ENCODE peak calls at places on chromosomes 4 and X, in five cellular contexts. One of them, this sample, is unnamed.

GRCh38 chr4:78829296-78829695 is 53.1 kb downstream of the BMP2K start:
- DNase-seq in activated T-helper 1 cell treated with anti-CD3 and anti-CD28 coated beads, Interleukin-2, amount 50 U/mL, for 16 hours: no peak
- DNase-seq in epithelial cell of esophagus: no peak
- DNase-seq in stimulated activated CD4-positive, alpha-beta T cell treated with anti-CD3 and anti-CD28 coated beads, Interleukin-4, amount 100 ng/mL, for 48 hours: no peak
- DNase-seq in activated B cell treated with CpG ODN at 0.5 μM for 24 hours: no peak
- DNase-seq in this sample: no peak

GRCh38 chr4:8859550-8860095 is 12.0 kb downstream of the HMX1 start:
- DNase-seq in epithelial cell of esophagus: no peak
- DNase-seq in activated B cell treated with CpG ODN at 0.5 μM for 24 hours: no peak
- DNase-seq in stimulated activated CD4-positive, alpha-beta T cell treated with anti-CD3 and anti-CD28 coated beads, Interleukin-4, amount 100 ng/mL, for 48 hours: no peak
- DNase-seq in activated T-helper 1 cell treated with anti-CD3 and anti-CD28 coated beads, Interleukin-2, amount 50 U/mL, for 16 hours: no peak
- DNase-seq in this sample: no peak

GRCh38 chr4:181176306-181176705 is 1066.9 kb upstream of the TENM3 start:
- DNase-seq in stimulated activated CD4-positive, alpha-beta T cell treated with anti-CD3 and anti-CD28 coated beads, Interleukin-4, amount 100 ng/mL, for 48 hours: no peak
- DNase-seq in epithelial cell of esophagus: peak
- DNase-seq in activated B cell treated with CpG ODN at 0.5 μM for 24 hours: no peak
- DNase-seq in activated T-helper 1 cell treated with anti-CD3 and anti-CD28 coated beads, Interleukin-2, amount 50 U/mL, for 16 hours: no peak
- DNase-seq in this sample: no peak

GRCh38 chrX:41326431-41326830 is 7.5 kb upstream of the DDX3X start:
- DNase-seq in activated T-helper 1 cell treated with anti-CD3 and anti-CD28 coated beads, Interleukin-2, amount 50 U/mL, for 16 hours: no peak
- DNase-seq in epithelial cell of esophagus: no peak
- DNase-seq in stimulated activated CD4-positive, alpha-beta T cell treated with anti-CD3 and anti-CD28 coated beads, Interleukin-4, amount 100 ng/mL, for 48 hours: no peak
- DNase-seq in activated B cell treated with CpG ODN at 0.5 μM for 24 hours: no peak
- DNase-seq in this sample: no peak

GRCh38 chr4:8325284-8325973 is 55.9 kb downstream of the HTRA3 start:
- DNase-seq in epithelial cell of esophagus: no peak
- DNase-seq in stimulated activated CD4-positive, alpha-beta T cell treated with anti-CD3 and anti-CD28 coated beads, Interleukin-4, amount 100 ng/mL, for 48 hours: no peak
- DNase-seq in activated B cell treated with CpG ODN at 0.5 μM for 24 hours: no peak
- DNase-seq in activated T-helper 1 cell treated with anti-CD3 and anti-CD28 coated beads, Interleukin-2, amount 50 U/mL, for 16 hours: no peak
- DNase-seq in this sample: no peak

GRCh38 chr4:25112349-25113008 is 47.8 kb downstream of the SEPSECS start:
- DNase-seq in epithelial cell of esophagus: no peak
- DNase-seq in activated B cell treated with CpG ODN at 0.5 μM for 24 hours: no peak
- DNase-seq in stimulated activated CD4-positive, alpha-beta T cell treated with anti-CD3 and anti-CD28 coated beads, Interleukin-4, amount 100 ng/mL, for 48 hours: no peak
- DNase-seq in activated T-helper 1 cell treated with anti-CD3 and anti-CD28 coated beads, Interleukin-2, amount 50 U/mL, for 16 hours: no peak
- DNase-seq in this sample: no peak

GRCh38 chr4:101835121-101835904 is 44.8 kb downstream of the BANK1 start:
- DNase-seq in epithelial cell of esophagus: peak
- DNase-seq in stimulated activated CD4-positive, alpha-beta T cell treated with anti-CD3 and anti-CD28 coated beads, Interleukin-4, amount 100 ng/mL, for 48 hours: no peak
- DNase-seq in activated T-helper 1 cell treated with anti-CD3 and anti-CD28 coated beads, Interleukin-2, amount 50 U/mL, for 16 hours: no peak
- DNase-seq in activated B cell treated with CpG ODN at 0.5 μM for 24 hours: no peak
- DNase-seq in this sample: peak

GRCh38 chr4:164239976-164240375 is 514.0 kb upstream of the SMIM31 start:
- DNase-seq in activated T-helper 1 cell treated with anti-CD3 and anti-CD28 coated beads, Interleukin-2, amount 50 U/mL, for 16 hours: no peak
- DNase-seq in stimulated activated CD4-positive, alpha-beta T cell treated with anti-CD3 and anti-CD28 coated beads, Interleukin-4, amount 100 ng/mL, for 48 hours: no peak
- DNase-seq in activated B cell treated with CpG ODN at 0.5 μM for 24 hours: no peak
- DNase-seq in epithelial cell of esophagus: peak
- DNase-seq in this sample: peak

GRCh38 chr4:116632269-116632668 is 453.1 kb downstream of the TRAM1L1 start:
- DNase-seq in stimulated activated CD4-positive, alpha-beta T cell treated with anti-CD3 and anti-CD28 coated beads, Interleukin-4, amount 100 ng/mL, for 48 hours: no peak
- DNase-seq in epithelial cell of esophagus: no peak
- DNase-seq in activated B cell treated with CpG ODN at 0.5 μM for 24 hours: no peak
- DNase-seq in activated T-helper 1 cell treated with anti-CD3 and anti-CD28 coated beads, Interleukin-2, amount 50 U/mL, for 16 hours: no peak
- DNase-seq in this sample: no peak

GRCh38 chr4:109303141-109303499 is 662 bp upstream of the COL25A1 start:
- DNase-seq in epithelial cell of esophagus: peak
- DNase-seq in activated B cell treated with CpG ODN at 0.5 μM for 24 hours: no peak
- DNase-seq in activated T-helper 1 cell treated with anti-CD3 and anti-CD28 coated beads, Interleukin-2, amount 50 U/mL, for 16 hours: no peak
- DNase-seq in stimulated activated CD4-positive, alpha-beta T cell treated with anti-CD3 and anti-CD28 coated beads, Interleukin-4, amount 100 ng/mL, for 48 hours: no peak
- DNase-seq in this sample: peak

GRCh38 chr4:104763554-104764210 is 269.0 kb upstream of the CXXC4 start:
- DNase-seq in activated B cell treated with CpG ODN at 0.5 μM for 24 hours: no peak
- DNase-seq in stimulated activated CD4-positive, alpha-beta T cell treated with anti-CD3 and anti-CD28 coated beads, Interleukin-4, amount 100 ng/mL, for 48 hours: no peak
- DNase-seq in epithelial cell of esophagus: no peak
- DNase-seq in activated T-helper 1 cell treated with anti-CD3 and anti-CD28 coated beads, Interleukin-2, amount 50 U/mL, for 16 hours: no peak
- DNase-seq in this sample: no peak

GRCh38 chr4:128590773-128591172 is 218.7 kb upstream of the JADE1 start:
- DNase-seq in activated T-helper 1 cell treated with anti-CD3 and anti-CD28 coated beads, Interleukin-2, amount 50 U/mL, for 16 hours: no peak
- DNase-seq in stimulated activated CD4-positive, alpha-beta T cell treated with anti-CD3 and anti-CD28 coated beads, Interleukin-4, amount 100 ng/mL, for 48 hours: no peak
- DNase-seq in activated B cell treated with CpG ODN at 0.5 μM for 24 hours: no peak
- DNase-seq in epithelial cell of esophagus: no peak
- DNase-seq in this sample: no peak

GRCh38 chrX:2523911-2524310 is 23.1 kb upstream of the DHRSX start:
- DNase-seq in activated B cell treated with CpG ODN at 0.5 μM for 24 hours: no peak
- DNase-seq in stimulated activated CD4-positive, alpha-beta T cell treated with anti-CD3 and anti-CD28 coated beads, Interleukin-4, amount 100 ng/mL, for 48 hours: no peak
- DNase-seq in activated T-helper 1 cell treated with anti-CD3 and anti-CD28 coated beads, Interleukin-2, amount 50 U/mL, for 16 hours: no peak
- DNase-seq in epithelial cell of esophagus: no peak
- DNase-seq in this sample: no peak

GRCh38 chrX:119503484-119503861 is 35.2 kb downstream of the SLC25A5 start:
- DNase-seq in stimulated activated CD4-positive, alpha-beta T cell treated with anti-CD3 and anti-CD28 coated beads, Interleukin-4, amount 100 ng/mL, for 48 hours: no peak
- DNase-seq in epithelial cell of esophagus: peak
- DNase-seq in activated T-helper 1 cell treated with anti-CD3 and anti-CD28 coated beads, Interleukin-2, amount 50 U/mL, for 16 hours: no peak
- DNase-seq in activated B cell treated with CpG ODN at 0.5 μM for 24 hours: no peak
- DNase-seq in this sample: peak

GRCh38 chr4:118948545-118949144 is 60.0 kb downstream of the SYNPO2 start:
- DNase-seq in stimulated activated CD4-positive, alpha-beta T cell treated with anti-CD3 and anti-CD28 coated beads, Interleukin-4, amount 100 ng/mL, for 48 hours: no peak
- DNase-seq in activated B cell treated with CpG ODN at 0.5 μM for 24 hours: no peak
- DNase-seq in activated T-helper 1 cell treated with anti-CD3 and anti-CD28 coated beads, Interleukin-2, amount 50 U/mL, for 16 hours: no peak
- DNase-seq in epithelial cell of esophagus: peak
- DNase-seq in this sample: peak

GRCh38 chr4:61500883-61501282 is 300.8 kb downstream of the ADGRL3 start:
- DNase-seq in activated T-helper 1 cell treated with anti-CD3 and anti-CD28 coated beads, Interleukin-2, amount 50 U/mL, for 16 hours: no peak
- DNase-seq in epithelial cell of esophagus: peak
- DNase-seq in activated B cell treated with CpG ODN at 0.5 μM for 24 hours: no peak
- DNase-seq in stimulated activated CD4-positive, alpha-beta T cell treated with anti-CD3 and anti-CD28 coated beads, Interleukin-4, amount 100 ng/mL, for 48 hours: no peak
- DNase-seq in this sample: peak

GRCh38 chrX:110346681-110347080 is 12.0 kb upstream of the RTL9 start:
- DNase-seq in activated T-helper 1 cell treated with anti-CD3 and anti-CD28 coated beads, Interleukin-2, amount 50 U/mL, for 16 hours: no peak
- DNase-seq in stimulated activated CD4-positive, alpha-beta T cell treated with anti-CD3 and anti-CD28 coated beads, Interleukin-4, amount 100 ng/mL, for 48 hours: no peak
- DNase-seq in epithelial cell of esophagus: peak
- DNase-seq in activated B cell treated with CpG ODN at 0.5 μM for 24 hours: no peak
- DNase-seq in this sample: no peak

GRCh38 chr4:33149658-33150057 is 2429.5 kb downstream of the PCDH7 start:
- DNase-seq in activated T-helper 1 cell treated with anti-CD3 and anti-CD28 coated beads, Interleukin-2, amount 50 U/mL, for 16 hours: no peak
- DNase-seq in activated B cell treated with CpG ODN at 0.5 μM for 24 hours: no peak
- DNase-seq in stimulated activated CD4-positive, alpha-beta T cell treated with anti-CD3 and anti-CD28 coated beads, Interleukin-4, amount 100 ng/mL, for 48 hours: no peak
- DNase-seq in epithelial cell of esophagus: peak
- DNase-seq in this sample: no peak

GRCh38 chrX:131262738-131263679 is 26.1 kb downstream of the IGSF1 start:
- DNase-seq in activated B cell treated with CpG ODN at 0.5 μM for 24 hours: no peak
- DNase-seq in stimulated activated CD4-positive, alpha-beta T cell treated with anti-CD3 and anti-CD28 coated beads, Interleukin-4, amount 100 ng/mL, for 48 hours: no peak
- DNase-seq in activated T-helper 1 cell treated with anti-CD3 and anti-CD28 coated beads, Interleukin-2, amount 50 U/mL, for 16 hours: no peak
- DNase-seq in epithelial cell of esophagus: peak
- DNase-seq in this sample: no peak

GRCh38 chr4:152735918-152736305 is 43.6 kb downstream of the TIGD4 start:
- DNase-seq in epithelial cell of esophagus: no peak
- DNase-seq in activated B cell treated with CpG ODN at 0.5 μM for 24 hours: no peak
- DNase-seq in stimulated activated CD4-positive, alpha-beta T cell treated with anti-CD3 and anti-CD28 coated beads, Interleukin-4, amount 100 ng/mL, for 48 hours: no peak
- DNase-seq in activated T-helper 1 cell treated with anti-CD3 and anti-CD28 coated beads, Interleukin-2, amount 50 U/mL, for 16 hours: no peak
- DNase-seq in this sample: no peak

GRCh38 chr4:61246003-61246402 is 45.9 kb downstream of the ADGRL3 start:
- DNase-seq in activated B cell treated with CpG ODN at 0.5 μM for 24 hours: no peak
- DNase-seq in stimulated activated CD4-positive, alpha-beta T cell treated with anti-CD3 and anti-CD28 coated beads, Interleukin-4, amount 100 ng/mL, for 48 hours: no peak
- DNase-seq in epithelial cell of esophagus: no peak
- DNase-seq in activated T-helper 1 cell treated with anti-CD3 and anti-CD28 coated beads, Interleukin-2, amount 50 U/mL, for 16 hours: no peak
- DNase-seq in this sample: no peak

GRCh38 chrX:150872773-150873336 is 25.6 kb downstream of the CD99L2 start:
- DNase-seq in activated T-helper 1 cell treated with anti-CD3 and anti-CD28 coated beads, Interleukin-2, amount 50 U/mL, for 16 hours: no peak
- DNase-seq in stimulated activated CD4-positive, alpha-beta T cell treated with anti-CD3 and anti-CD28 coated beads, Interleukin-4, amount 100 ng/mL, for 48 hours: no peak
- DNase-seq in epithelial cell of esophagus: no peak
- DNase-seq in activated B cell treated with CpG ODN at 0.5 μM for 24 hours: no peak
- DNase-seq in this sample: no peak

GRCh38 chr4:95524184-95524583 is 24.6 kb downstream of the UNC5C start:
- DNase-seq in stimulated activated CD4-positive, alpha-beta T cell treated with anti-CD3 and anti-CD28 coated beads, Interleukin-4, amount 100 ng/mL, for 48 hours: no peak
- DNase-seq in activated B cell treated with CpG ODN at 0.5 μM for 24 hours: no peak
- DNase-seq in epithelial cell of esophagus: no peak
- DNase-seq in activated T-helper 1 cell treated with anti-CD3 and anti-CD28 coated beads, Interleukin-2, amount 50 U/mL, for 16 hours: no peak
- DNase-seq in this sample: no peak